ENCODE peak calls at places on chromosomes 1 and 21, in nine cellular contexts. One of them, this sample, is unnamed.

GRCh38 chr1:30920827-30921226 is 12.3 kb upstream of the SDC3 start:
- DNase-seq in GM23338: no peak
- DNase-seq in prostate gland: no peak
- DNase-seq in stomach: no peak
- DNase-seq in transverse colon: no peak
- DNase-seq in K562: no peak
- DNase-seq in breast epithelium: no peak
- DNase-seq in suprapubic skin: peak; percentile 28
- DNase-seq in SK-N-SH: no peak
- DNase-seq in this sample: no peak

GRCh38 chr1:238474263-238474662 is 583.5 kb upstream of the ZP4 start:
- DNase-seq in breast epithelium: no peak
- DNase-seq in K562: no peak
- DNase-seq in stomach: no peak
- DNase-seq in transverse colon: no peak
- DNase-seq in prostate gland: no peak
- DNase-seq in SK-N-SH: peak; percentile 47
- DNase-seq in suprapubic skin: no peak
- DNase-seq in GM23338: no peak
- DNase-seq in this sample: no peak

GRCh38 chr1:112344754-112345423 is 51.1 kb upstream of the CTTNBP2NL start:
- DNase-seq in suprapubic skin: no peak
- DNase-seq in GM23338: peak; percentile 23
- DNase-seq in breast epithelium: no peak
- DNase-seq in stomach: no peak
- DNase-seq in SK-N-SH: no peak
- DNase-seq in K562: no peak
- DNase-seq in transverse colon: no peak
- DNase-seq in prostate gland: no peak
- DNase-seq in this sample: peak; percentile 34

GRCh38 chr1:184860985-184861754 is 106.5 kb upstream of the EDEM3 start:
- DNase-seq in suprapubic skin: no peak
- DNase-seq in transverse colon: peak; percentile 37
- DNase-seq in GM23338: no peak
- DNase-seq in breast epithelium: no peak
- DNase-seq in K562: no peak
- DNase-seq in prostate gland: no peak
- DNase-seq in stomach: peak; percentile 59
- DNase-seq in SK-N-SH: no peak
- DNase-seq in this sample: no peak

GRCh38 chr1:201274616-201275265 is 8.6 kb upstream of the PKP1 start:
- DNase-seq in stomach: no peak
- DNase-seq in SK-N-SH: no peak
- DNase-seq in prostate gland: no peak
- DNase-seq in GM23338: peak; percentile 39
- DNase-seq in K562: no peak
- DNase-seq in suprapubic skin: no peak
- DNase-seq in transverse colon: no peak
- DNase-seq in breast epithelium: no peak
- DNase-seq in this sample: peak; percentile 59

GRCh38 chr21:37338671-37339526 is 27.7 kb upstream of the DYRK1A start:
- DNase-seq in prostate gland: no peak
- DNase-seq in suprapubic skin: no peak
- DNase-seq in transverse colon: no peak
- DNase-seq in GM23338: no peak
- DNase-seq in breast epithelium: no peak
- DNase-seq in SK-N-SH: peak; percentile 54
- DNase-seq in K562: peak; percentile 84
- DNase-seq in stomach: no peak
- DNase-seq in this sample: no peak

GRCh38 chr1:16298653-16299052 is 53.6 kb downstream of the FBXO42 start:
- DNase-seq in K562: no peak
- DNase-seq in GM23338: no peak
- DNase-seq in SK-N-SH: no peak
- DNase-seq in suprapubic skin: no peak
- DNase-seq in breast epithelium: no peak
- DNase-seq in prostate gland: no peak
- DNase-seq in transverse colon: peak; percentile 10
- DNase-seq in stomach: no peak
- DNase-seq in this sample: no peak

GRCh38 chr1:177274687-177275211 is 104.0 kb downstream of the BRINP2 start:
- DNase-seq in transverse colon: no peak
- DNase-seq in GM23338: no peak
- DNase-seq in K562: no peak
- DNase-seq in SK-N-SH: no peak
- DNase-seq in prostate gland: peak; percentile 33
- DNase-seq in breast epithelium: peak; percentile 45
- DNase-seq in suprapubic skin: no peak
- DNase-seq in stomach: peak; percentile 47
- DNase-seq in this sample: no peak

GRCh38 chr1:16720403-16721223 is 19.7 kb upstream of the RNU1-4 start:
- DNase-seq in prostate gland: no peak
- DNase-seq in GM23338: no peak
- DNase-seq in SK-N-SH: peak; percentile 25
- DNase-seq in breast epithelium: no peak
- DNase-seq in stomach: peak; percentile 30
- DNase-seq in transverse colon: peak; percentile 6
- DNase-seq in K562: peak; percentile 17
- DNase-seq in suprapubic skin: peak; percentile 52
- DNase-seq in this sample: peak; percentile 71

GRCh38 chr1:24641646-24642151 is 1.4 kb upstream of the SRRM1 start:
- DNase-seq in suprapubic skin: peak; percentile 76
- DNase-seq in prostate gland: peak; percentile 21
- DNase-seq in breast epithelium: peak; percentile 48
- DNase-seq in SK-N-SH: peak; percentile 18
- DNase-seq in K562: peak; percentile 35
- DNase-seq in GM23338: peak; percentile 41
- DNase-seq in transverse colon: peak; percentile 43
- DNase-seq in stomach: no peak
- DNase-seq in this sample: peak; percentile 85
- H3K4me3 ChIP-seq in suprapubic skin: peak overlapping the region; percentile 95
- H3K4me3 ChIP-seq in prostate gland: peak overlapping the region; percentile 61
- H3K4me3 ChIP-seq in breast epithelium: peak overlapping the region; percentile 99
- H3K4me3 ChIP-seq in SK-N-SH: peak overlapping the region; percentile 67
- H3K4me3 ChIP-seq in K562: peak overlapping the region; percentile 96
- H3K4me3 ChIP-seq in GM23338: peak overlapping the region; percentile 76
- H3K4me3 ChIP-seq in transverse colon: peak overlapping the region; percentile 21
- H3K4me3 ChIP-seq in stomach: peak overlapping the region; percentile 93
- H3K4me3 ChIP-seq in this sample: peak overlapping the region; percentile 15

GRCh38 chr1:225466848-225467192 is 39.0 kb upstream of the LBR start:
- DNase-seq in prostate gland: no peak
- DNase-seq in suprapubic skin: peak; percentile 39
- DNase-seq in GM23338: no peak
- DNase-seq in stomach: no peak
- DNase-seq in K562: no peak
- DNase-seq in SK-N-SH: no peak
- DNase-seq in transverse colon: no peak
- DNase-seq in breast epithelium: no peak
- DNase-seq in this sample: no peak

GRCh38 chr1:225468270-225469020 is 40.6 kb upstream of the LBR start:
- DNase-seq in prostate gland: no peak
- DNase-seq in stomach: no peak
- DNase-seq in breast epithelium: no peak
- DNase-seq in transverse colon: no peak
- DNase-seq in SK-N-SH: no peak
- DNase-seq in K562: no peak
- DNase-seq in suprapubic skin: peak; percentile 48
- DNase-seq in GM23338: no peak
- DNase-seq in this sample: peak; percentile 79

GRCh38 chr1:225465793-225466517 is 38.1 kb upstream of the LBR start:
- DNase-seq in SK-N-SH: no peak
- DNase-seq in prostate gland: no peak
- DNase-seq in suprapubic skin: no peak
- DNase-seq in stomach: no peak
- DNase-seq in K562: no peak
- DNase-seq in breast epithelium: no peak
- DNase-seq in GM23338: no peak
- DNase-seq in transverse colon: no peak
- DNase-seq in this sample: peak; percentile 74

GRCh38 chr1:225469051-225469450 is 41.2 kb upstream of the LBR start:
- DNase-seq in GM23338: no peak
- DNase-seq in breast epithelium: no peak
- DNase-seq in K562: no peak
- DNase-seq in stomach: no peak
- DNase-seq in transverse colon: no peak
- DNase-seq in SK-N-SH: no peak
- DNase-seq in suprapubic skin: peak; percentile 21
- DNase-seq in prostate gland: no peak
- DNase-seq in this sample: peak; percentile 66

DNA sequence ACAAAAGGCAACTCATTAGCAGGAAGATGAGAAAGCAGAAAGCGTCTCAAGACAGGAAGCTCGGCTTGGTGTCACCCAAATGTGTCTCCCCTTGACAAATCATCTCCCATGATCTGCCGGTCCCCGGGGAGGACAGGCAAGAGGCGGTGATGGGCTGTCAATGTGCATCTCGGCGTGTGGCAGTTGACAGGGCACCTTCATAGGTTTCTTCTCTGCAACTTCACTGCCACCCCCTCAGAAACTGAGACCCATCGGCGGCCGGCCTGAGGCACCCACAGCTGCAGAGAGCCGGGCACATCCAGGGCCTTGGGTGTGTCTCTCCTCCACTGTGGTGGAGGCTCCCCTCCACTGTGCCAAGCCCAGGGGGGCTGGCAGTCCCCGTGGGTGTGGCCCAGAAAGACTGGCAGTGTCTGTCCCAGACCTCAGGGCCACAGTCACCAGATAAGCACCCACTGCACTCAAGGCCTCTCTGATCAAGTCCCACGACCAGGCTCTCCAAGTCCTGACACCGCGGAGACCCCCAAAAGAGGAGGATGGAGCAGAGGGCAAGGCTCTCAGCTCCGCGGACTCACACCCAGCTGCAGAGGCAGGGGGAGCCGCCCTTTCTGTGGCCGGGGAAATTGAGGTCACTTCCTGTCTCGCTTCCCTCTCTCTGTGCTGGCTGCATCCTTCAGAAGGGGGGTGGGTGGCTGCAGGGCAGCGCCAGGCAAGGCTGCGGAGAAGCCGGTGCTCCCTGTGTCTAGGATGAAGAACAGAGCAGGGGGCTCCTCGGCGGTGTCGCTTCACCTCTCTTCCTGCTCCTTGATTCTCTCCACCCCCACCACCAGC is 39.6 kb upstream of the LBR start:
- DNase-seq in breast epithelium: no peak
- DNase-seq in prostate gland: no peak
- DNase-seq in transverse colon: peak; percentile 81
- DNase-seq in suprapubic skin: peak; percentile 76
- DNase-seq in GM23338: no peak
- DNase-seq in SK-N-SH: no peak
- DNase-seq in stomach: peak; percentile 63
- DNase-seq in K562: no peak
- DNase-seq in this sample: peak; percentile 98
- TF ChIP-seq POLR2AphosphoS5 in breast epithelium: no peak
- TF ChIP-seq POLR2AphosphoS5 in prostate gland: peak; percentile 20
- TF ChIP-seq POLR2AphosphoS5 in transverse colon: peak; percentile 65
- TF ChIP-seq POLR2AphosphoS5 in suprapubic skin: no peak
- TF ChIP-seq POLR2AphosphoS5 in GM23338: no peak
- TF ChIP-seq POLR2AphosphoS5 in SK-N-SH: no peak
- TF ChIP-seq POLR2AphosphoS5 in stomach: peak; percentile 51
- TF ChIP-seq POLR2AphosphoS5 in K562: no peak
- TF ChIP-seq POLR2AphosphoS5 in this sample: peak; percentile 96

GRCh38 chr1:36845802-36846201 is 188.5 kb downstream of the GRIK3 start:
- DNase-seq in breast epithelium: no peak
- DNase-seq in transverse colon: no peak
- DNase-seq in K562: no peak
- DNase-seq in GM23338: no peak
- DNase-seq in SK-N-SH: no peak
- DNase-seq in stomach: no peak
- DNase-seq in suprapubic skin: no peak
- DNase-seq in prostate gland: no peak
- DNase-seq in this sample: no peak

GRCh38 chr1:36847761-36848160 is 186.6 kb downstream of the GRIK3 start:
- DNase-seq in suprapubic skin: no peak
- DNase-seq in K562: no peak
- DNase-seq in stomach: no peak
- DNase-seq in GM23338: peak; percentile 64
- DNase-seq in transverse colon: no peak
- DNase-seq in SK-N-SH: peak; percentile 68
- DNase-seq in prostate gland: no peak
- DNase-seq in breast epithelium: no peak
- DNase-seq in this sample: no peak

GRCh38 chr1:36849956-36850355 is 184.4 kb downstream of the GRIK3 start:
- DNase-seq in GM23338: no peak
- DNase-seq in transverse colon: no peak
- DNase-seq in suprapubic skin: no peak
- DNase-seq in K562: no peak
- DNase-seq in stomach: no peak
- DNase-seq in prostate gland: no peak
- DNase-seq in SK-N-SH: no peak
- DNase-seq in breast epithelium: no peak
- DNase-seq in this sample: no peak

GRCh38 chr1:36846366-36846765 is 187.9 kb downstream of the GRIK3 start:
- DNase-seq in transverse colon: no peak
- DNase-seq in stomach: no peak
- DNase-seq in K562: no peak
- DNase-seq in SK-N-SH: peak; percentile 64
- DNase-seq in GM23338: peak; percentile 37
- DNase-seq in prostate gland: no peak
- DNase-seq in breast epithelium: no peak
- DNase-seq in suprapubic skin: no peak
- DNase-seq in this sample: no peak

GRCh38 chr1:36847186-36847585 is 187.1 kb downstream of the GRIK3 start:
- DNase-seq in stomach: no peak
- DNase-seq in GM23338: no peak
- DNase-seq in K562: no peak
- DNase-seq in transverse colon: no peak
- DNase-seq in prostate gland: no peak
- DNase-seq in breast epithelium: no peak
- DNase-seq in suprapubic skin: no peak
- DNase-seq in SK-N-SH: no peak
- DNase-seq in this sample: no peak
- H3K4me3 ChIP-seq in stomach: no peak overlapping the region
- H3K4me3 ChIP-seq in GM23338: no peak overlapping the region
- H3K4me3 ChIP-seq in K562: no peak overlapping the region
- H3K4me3 ChIP-seq in transverse colon: no peak overlapping the region
- H3K4me3 ChIP-seq in prostate gland: no peak overlapping the region
- H3K4me3 ChIP-seq in breast epithelium: no peak overlapping the region
- H3K4me3 ChIP-seq in suprapubic skin: no peak overlapping the region
- H3K4me3 ChIP-seq in SK-N-SH: no peak overlapping the region
- H3K4me3 ChIP-seq in this sample: no peak overlapping the region

DNA sequence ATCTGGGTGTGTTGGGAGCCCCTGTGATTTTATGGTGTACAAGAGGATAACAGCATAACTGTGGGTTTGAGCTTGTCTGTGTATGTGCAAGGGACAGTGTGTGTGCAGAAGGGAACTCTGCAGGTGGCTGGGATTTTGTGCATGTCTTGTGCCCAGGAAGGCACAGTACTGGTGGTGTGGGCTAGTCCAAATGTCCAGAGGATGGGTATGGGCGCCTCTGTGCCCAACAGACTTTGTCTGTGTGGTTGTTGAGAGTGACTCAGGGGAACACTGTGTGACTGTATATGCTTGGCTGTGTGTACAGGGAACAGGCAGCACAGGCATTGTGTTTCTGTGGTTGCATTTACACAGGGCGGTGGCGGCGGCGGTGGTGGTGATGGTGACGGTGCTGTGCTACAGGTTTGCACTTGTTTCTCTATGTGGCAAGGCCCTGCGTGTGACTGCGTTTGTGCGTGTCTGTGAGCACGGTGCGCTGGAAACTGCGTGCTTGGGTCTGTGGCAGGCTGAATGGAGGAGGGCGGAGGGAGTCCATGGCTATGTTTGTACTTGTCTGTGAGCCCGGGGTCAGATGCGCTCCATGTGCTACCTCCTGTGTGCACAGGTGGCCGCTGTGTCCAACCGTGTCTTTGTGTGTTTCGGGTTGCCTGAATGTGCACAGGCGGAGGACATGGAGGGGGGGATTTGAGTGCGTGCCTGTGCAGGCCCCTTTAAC is 32.3 kb upstream of the WASF2 start:
- DNase-seq in transverse colon: no peak
- DNase-seq in stomach: peak; percentile 74
- DNase-seq in suprapubic skin: peak; percentile 87
- DNase-seq in breast epithelium: peak; percentile 62
- DNase-seq in GM23338: no peak
- DNase-seq in prostate gland: peak; percentile 79
- DNase-seq in SK-N-SH: no peak
- DNase-seq in K562: no peak
- DNase-seq in this sample: peak; percentile 77
- TF ChIP-seq POLR2AphosphoS5 in transverse colon: no peak
- TF ChIP-seq POLR2AphosphoS5 in stomach: peak; percentile 47
- TF ChIP-seq POLR2AphosphoS5 in suprapubic skin: no peak
- TF ChIP-seq POLR2AphosphoS5 in breast epithelium: no peak
- TF ChIP-seq POLR2AphosphoS5 in GM23338: no peak
- TF ChIP-seq POLR2AphosphoS5 in prostate gland: peak; percentile 66
- TF ChIP-seq POLR2AphosphoS5 in SK-N-SH: no peak
- TF ChIP-seq POLR2AphosphoS5 in K562: no peak
- TF ChIP-seq POLR2AphosphoS5 in this sample: peak; percentile 38

This sample was measured in spleen.